ENCODE peak calls at places on chromosomes 2 and 18, in six cellular contexts. R is ascending aorta; K is T-cell; F is stimulated activated CD4-positive, alpha-beta T cell treated with anti-CD3 and anti-CD28 coated beads, Interleukin-15, amount 100 ng/mL, for 1 hour; E is T-helper 1 cell; C is lung. D is an unnamed sample.

GRCh38 chr2:236936446-236936940 is 149.2 kb upstream of the COPS8 start:
- DNase-seq in R (no peak), K (no peak), F (no peak), E (no peak), C (peak), D (no peak)

GRCh38 chr2:11554430-11554764 is 20.6 kb downstream of the GREB1 start:
- DNase-seq in R (no peak), K (no peak), F (no peak), E (no peak), C (no peak), D (no peak)

GRCh38 chr18:22912149-22912548 is 21.0 kb upstream of the RBBP8 start:
- DNase-seq in R (no peak), K (no peak), F (no peak), E (no peak), C (no peak), D (no peak)

GRCh38 chr2:216713691-216714411 is 18.5 kb upstream of the IGFBP5 start:
- DNase-seq in R (peak), K (no peak), F (no peak), E (no peak), C (no peak), D (no peak)

GRCh38 chr2:46967990-46968647 is 52.5 kb upstream of the MCFD2 start:
- DNase-seq in R (peak), K (no peak), F (no peak), E (no peak), C (peak), D (no peak)

GRCh38 chr18:13310286-13310685 is 91.7 kb downstream of the LDLRAD4 start:
- DNase-seq in R (no peak), K (no peak), F (no peak), E (no peak), C (no peak), D (no peak)

GRCh38 chr2:73969356-73969755 is 15.4 kb upstream of the TET3 start:
- DNase-seq in R (no peak), K (no peak), F (no peak), E (no peak), C (no peak), D (no peak)

GRCh38 chr2:61689526-61689925 is 151.4 kb upstream of the XPO1 start:
- DNase-seq in R (no peak), K (no peak), F (no peak), E (no peak), C (no peak), D (no peak)

GRCh38 chr2:10285578-10286198 is 17.0 kb upstream of the HPCAL1 start:
- DNase-seq in R (peak), K (no peak), F (no peak), E (no peak), C (peak), D (no peak)

GRCh38 chr2:71303849-71304248 is 27.7 kb upstream of the ZNF638 start:
- DNase-seq in R (no peak), K (no peak), F (no peak), E (no peak), C (no peak), D (no peak)

GRCh38 chr18:56799756-56800155 is 148.6 kb downstream of the WDR7 start:
- DNase-seq in R (no peak), K (no peak), F (no peak), E (no peak), C (no peak), D (no peak)

GRCh38 chr2:238711346-238711745 is 136.5 kb upstream of the TWIST2 start:
- DNase-seq in R (no peak), K (no peak), F (no peak), E (no peak), C (peak), D (no peak)

GRCh38 chr2:107553534-107553933 is 273.2 kb upstream of the RGPD4 start:
- DNase-seq in R (no peak), K (no peak), F (no peak), E (no peak), C (no peak), D (no peak)

GRCh38 chr18:62325806-62326645 is 916 bp downstream of the TNFRSF11A start:
- DNase-seq in R (no peak), K (no peak), F (peak), E (no peak), C (no peak), D (no peak)

GRCh38 chr2:173647681-173648350 is 293.1 kb downstream of the CDCA7 start:
- DNase-seq in R (no peak), K (no peak), F (no peak), E (no peak), C (peak), D (no peak)

GRCh38 chr2:192091480-192091879 is 103.3 kb downstream of the TMEFF2 start:
- DNase-seq in R (no peak), K (no peak), F (no peak), E (no peak), C (no peak), D (no peak)

GRCh38 chr2:43484323-43484930 is 111.4 kb downstream of the THADA start:
- DNase-seq in R (no peak), K (no peak), F (no peak), E (no peak), C (no peak), D (no peak)

GRCh38 chr2:73896362-73897239 is 3.8 kb downstream of the ACTG2 start:
- DNase-seq in R (no peak), K (peak), F (no peak), E (no peak), C (no peak), D (peak)

GRCh38 chr2:133936096-133936495 is 317.8 kb upstream of the MGAT5 start:
- DNase-seq in R (no peak), K (no peak), F (no peak), E (no peak), C (no peak), D (no peak)

GRCh38 chr2:149991576-149991975 is 404.0 kb upstream of the MMADHC start:
- DNase-seq in R (no peak), K (no peak), F (no peak), E (no peak), C (no peak), D (no peak)

GRCh38 chr2:166417669-166418068 is 41.9 kb upstream of the SCN9A start:
- DNase-seq in R (no peak), K (no peak), F (no peak), E (no peak), C (no peak), D (no peak)

GRCh38 chr2:217459675-217460405 is 543.0 kb downstream of the TNS1 start:
- DNase-seq in R (no peak), K (no peak), F (no peak), E (no peak), C (no peak), D (no peak)

GRCh38 chr18:12018861-12019260 is 37.6 kb downstream of the IMPA2 start:
- DNase-seq in R (no peak), K (no peak), F (no peak), E (no peak), C (no peak), D (no peak)

D was measured in stimulated activated naive CD4-positive, alpha-beta T cell.